ENCODE peak calls at places on chromosomes 1 and 21, in five cellular contexts. One of them, this sample, is unnamed.

GRCh38 chr21:25999935-26000582 is 170.5 kb downstream of the APP start:
- DNase-seq in stimulated activated CD4-positive, alpha-beta T cell treated with anti-CD3 and anti-CD28 coated beads, Interleukin-1b, Interleukin-23, amount 100 ng/mL, for 48 hours: peak; percentile 36
- DNase-seq in dermis blood vessel endothelial cell: no peak
- DNase-seq in mucosa of descending colon: peak; percentile 72
- DNase-seq in endothelial cell: no peak
- DNase-seq in this sample: no peak

GRCh38 chr1:112461200-112461871 is 47.4 kb upstream of the WNT2B start:
- DNase-seq in mucosa of descending colon: no peak
- DNase-seq in dermis blood vessel endothelial cell: no peak
- DNase-seq in stimulated activated CD4-positive, alpha-beta T cell treated with anti-CD3 and anti-CD28 coated beads, Interleukin-1b, Interleukin-23, amount 100 ng/mL, for 48 hours: no peak
- DNase-seq in endothelial cell: no peak
- DNase-seq in this sample: no peak

GRCh38 chr1:226634156-226634588 is 85.6 kb downstream of the STUM start:
- DNase-seq in endothelial cell: peak; percentile 80
- DNase-seq in mucosa of descending colon: peak; percentile 86
- DNase-seq in dermis blood vessel endothelial cell: peak; percentile 86
- DNase-seq in stimulated activated CD4-positive, alpha-beta T cell treated with anti-CD3 and anti-CD28 coated beads, Interleukin-1b, Interleukin-23, amount 100 ng/mL, for 48 hours: peak; percentile 81
- DNase-seq in this sample: peak; percentile 81

GRCh38 chr1:26946270-26946669 is 14.0 kb downstream of the KDF1 start:
- DNase-seq in stimulated activated CD4-positive, alpha-beta T cell treated with anti-CD3 and anti-CD28 coated beads, Interleukin-1b, Interleukin-23, amount 100 ng/mL, for 48 hours: no peak
- DNase-seq in endothelial cell: no peak
- DNase-seq in dermis blood vessel endothelial cell: no peak
- DNase-seq in mucosa of descending colon: no peak
- DNase-seq in this sample: no peak

GRCh38 chr1:67515324-67516080 is 85.3 kb upstream of the SERBP1 start:
- DNase-seq in endothelial cell: no peak
- DNase-seq in mucosa of descending colon: no peak
- DNase-seq in dermis blood vessel endothelial cell: no peak
- DNase-seq in stimulated activated CD4-positive, alpha-beta T cell treated with anti-CD3 and anti-CD28 coated beads, Interleukin-1b, Interleukin-23, amount 100 ng/mL, for 48 hours: no peak
- DNase-seq in this sample: no peak

GRCh38 chr1:92701147-92701546 is 83.8 kb downstream of the EVI5 start:
- DNase-seq in stimulated activated CD4-positive, alpha-beta T cell treated with anti-CD3 and anti-CD28 coated beads, Interleukin-1b, Interleukin-23, amount 100 ng/mL, for 48 hours: no peak
- DNase-seq in dermis blood vessel endothelial cell: no peak
- DNase-seq in mucosa of descending colon: no peak
- DNase-seq in endothelial cell: no peak
- DNase-seq in this sample: no peak

GRCh38 chr1:15031251-15031930 is 122.2 kb upstream of the TMEM51 start:
- DNase-seq in endothelial cell: no peak
- DNase-seq in mucosa of descending colon: no peak
- DNase-seq in stimulated activated CD4-positive, alpha-beta T cell treated with anti-CD3 and anti-CD28 coated beads, Interleukin-1b, Interleukin-23, amount 100 ng/mL, for 48 hours: no peak
- DNase-seq in dermis blood vessel endothelial cell: no peak
- DNase-seq in this sample: no peak

GRCh38 chr1:43271186-43272118 is 1.7 kb downstream of the TMEM125 start:
- DNase-seq in endothelial cell: no peak
- DNase-seq in stimulated activated CD4-positive, alpha-beta T cell treated with anti-CD3 and anti-CD28 coated beads, Interleukin-1b, Interleukin-23, amount 100 ng/mL, for 48 hours: no peak
- DNase-seq in mucosa of descending colon: no peak
- DNase-seq in dermis blood vessel endothelial cell: no peak
- DNase-seq in this sample: no peak

GRCh38 chr1:169604781-169605560 is 18.7 kb upstream of the F5 start:
- DNase-seq in endothelial cell: no peak
- DNase-seq in mucosa of descending colon: no peak
- DNase-seq in stimulated activated CD4-positive, alpha-beta T cell treated with anti-CD3 and anti-CD28 coated beads, Interleukin-1b, Interleukin-23, amount 100 ng/mL, for 48 hours: peak; percentile 51
- DNase-seq in dermis blood vessel endothelial cell: no peak
- DNase-seq in this sample: peak; percentile 41

GRCh38 chr1:150970818-150971582 is 3.6 kb downstream of the CERS2 start:
- DNase-seq in dermis blood vessel endothelial cell: no peak
- DNase-seq in stimulated activated CD4-positive, alpha-beta T cell treated with anti-CD3 and anti-CD28 coated beads, Interleukin-1b, Interleukin-23, amount 100 ng/mL, for 48 hours: no peak
- DNase-seq in endothelial cell: no peak
- DNase-seq in mucosa of descending colon: peak; percentile 74
- DNase-seq in this sample: no peak

GRCh38 chr1:25989860-25990650 is 7.8 kb downstream of the PAFAH2 start:
- DNase-seq in dermis blood vessel endothelial cell: no peak
- DNase-seq in endothelial cell: no peak
- DNase-seq in stimulated activated CD4-positive, alpha-beta T cell treated with anti-CD3 and anti-CD28 coated beads, Interleukin-1b, Interleukin-23, amount 100 ng/mL, for 48 hours: no peak
- DNase-seq in mucosa of descending colon: no peak
- DNase-seq in this sample: no peak

GRCh38 chr1:6278263-6278662 is 17.4 kb upstream of the GPR153 start:
- DNase-seq in mucosa of descending colon: no peak
- DNase-seq in endothelial cell: no peak
- DNase-seq in stimulated activated CD4-positive, alpha-beta T cell treated with anti-CD3 and anti-CD28 coated beads, Interleukin-1b, Interleukin-23, amount 100 ng/mL, for 48 hours: no peak
- DNase-seq in dermis blood vessel endothelial cell: no peak
- DNase-seq in this sample: no peak

GRCh38 chr1:2593251-2593878 is 6.8 kb downstream of the PRXL2B start:
- DNase-seq in endothelial cell: no peak
- DNase-seq in mucosa of descending colon: peak; percentile 51
- DNase-seq in dermis blood vessel endothelial cell: no peak
- DNase-seq in stimulated activated CD4-positive, alpha-beta T cell treated with anti-CD3 and anti-CD28 coated beads, Interleukin-1b, Interleukin-23, amount 100 ng/mL, for 48 hours: no peak
- DNase-seq in this sample: no peak

GRCh38 chr21:18204931-18205330 is 39.7 kb upstream of the CHODL start:
- DNase-seq in stimulated activated CD4-positive, alpha-beta T cell treated with anti-CD3 and anti-CD28 coated beads, Interleukin-1b, Interleukin-23, amount 100 ng/mL, for 48 hours: no peak
- DNase-seq in dermis blood vessel endothelial cell: no peak
- DNase-seq in endothelial cell: no peak
- DNase-seq in mucosa of descending colon: no peak
- DNase-seq in this sample: no peak

GRCh38 chr1:3530931-3531818 is 76.7 kb downstream of the ARHGEF16 start:
- DNase-seq in mucosa of descending colon: peak; percentile 89
- DNase-seq in stimulated activated CD4-positive, alpha-beta T cell treated with anti-CD3 and anti-CD28 coated beads, Interleukin-1b, Interleukin-23, amount 100 ng/mL, for 48 hours: peak; percentile 78
- DNase-seq in endothelial cell: peak; percentile 70
- DNase-seq in dermis blood vessel endothelial cell: peak; percentile 63
- DNase-seq in this sample: peak; percentile 48

GRCh38 chr1:222107975-222108374 is 366.1 kb upstream of the DUSP10 start:
- DNase-seq in dermis blood vessel endothelial cell: no peak
- DNase-seq in endothelial cell: no peak
- DNase-seq in mucosa of descending colon: no peak
- DNase-seq in stimulated activated CD4-positive, alpha-beta T cell treated with anti-CD3 and anti-CD28 coated beads, Interleukin-1b, Interleukin-23, amount 100 ng/mL, for 48 hours: no peak
- DNase-seq in this sample: no peak

GRCh38 chr1:201164645-201165044 is 10.4 kb upstream of the TMEM9 start:
- DNase-seq in endothelial cell: no peak
- DNase-seq in stimulated activated CD4-positive, alpha-beta T cell treated with anti-CD3 and anti-CD28 coated beads, Interleukin-1b, Interleukin-23, amount 100 ng/mL, for 48 hours: no peak
- DNase-seq in dermis blood vessel endothelial cell: no peak
- DNase-seq in mucosa of descending colon: no peak
- DNase-seq in this sample: no peak

GRCh38 chr1:158248122-158248521 is 6.1 kb upstream of the CD1A start:
- DNase-seq in stimulated activated CD4-positive, alpha-beta T cell treated with anti-CD3 and anti-CD28 coated beads, Interleukin-1b, Interleukin-23, amount 100 ng/mL, for 48 hours: no peak
- DNase-seq in dermis blood vessel endothelial cell: no peak
- DNase-seq in endothelial cell: no peak
- DNase-seq in mucosa of descending colon: no peak
- DNase-seq in this sample: peak; percentile 29

GRCh38 chr1:206658264-206658980 is 23.1 kb downstream of the DYRK3 start:
- DNase-seq in dermis blood vessel endothelial cell: peak; percentile 51
- DNase-seq in mucosa of descending colon: peak; percentile 59
- DNase-seq in stimulated activated CD4-positive, alpha-beta T cell treated with anti-CD3 and anti-CD28 coated beads, Interleukin-1b, Interleukin-23, amount 100 ng/mL, for 48 hours: peak; percentile 63
- DNase-seq in endothelial cell: peak; percentile 73
- DNase-seq in this sample: peak; percentile 60

GRCh38 chr1:41876533-41877445 is 41.9 kb downstream of the HIVEP3 start:
- DNase-seq in stimulated activated CD4-positive, alpha-beta T cell treated with anti-CD3 and anti-CD28 coated beads, Interleukin-1b, Interleukin-23, amount 100 ng/mL, for 48 hours: no peak
- DNase-seq in mucosa of descending colon: no peak
- DNase-seq in endothelial cell: no peak
- DNase-seq in dermis blood vessel endothelial cell: no peak
- DNase-seq in this sample: no peak

GRCh38 chr1:190416239-190416638 is 61.4 kb downstream of the BRINP3 start:
- DNase-seq in mucosa of descending colon: no peak
- DNase-seq in endothelial cell: no peak
- DNase-seq in dermis blood vessel endothelial cell: no peak
- DNase-seq in stimulated activated CD4-positive, alpha-beta T cell treated with anti-CD3 and anti-CD28 coated beads, Interleukin-1b, Interleukin-23, amount 100 ng/mL, for 48 hours: no peak
- DNase-seq in this sample: no peak